ENCODE peak calls at places on chromosomes 7 and 10, in seven cellular contexts. X, T, I, P, Y, J and L are unnamed samples.

GRCh38 chr7:31734456-31734855 is 47.4 kb downstream of the PPP1R17 start:
- DNase-seq in X (no peak), T (no peak), I (no peak), P (no peak), Y (no peak), J (peak; percentile 51), L (no peak)

GRCh38 chr7:89312561-89312960 is 517.0 kb upstream of the TEX47 start:
- DNase-seq in X (no peak), T (no peak), I (no peak), P (peak; percentile 2), Y (no peak), J (no peak), L (no peak)

GRCh38 chr7:55887786-55888185 is 530 bp downstream of the ZNF713 start:
- DNase-seq in X (peak; percentile 21), T (no peak), I (no peak), P (peak; percentile 71), Y (peak; percentile 65), J (peak; percentile 19), L (no peak)

GRCh38 chr10:70753841-70754621 is 31.1 kb downstream of the TBATA start:
- DNase-seq in X (no peak), T (no peak), I (no peak), P (no peak), Y (no peak), J (peak; percentile 42), L (no peak)

GRCh38 chr10:47361293-47361692 is 13.1 kb downstream of the RBP3 start:
- DNase-seq in X (peak; percentile 65), T (peak; percentile 41), I (no peak), P (peak; percentile 81), Y (peak; percentile 47), J (peak; percentile 66), L (no peak)

GRCh38 chr10:112360308-112361270 is 13.3 kb upstream of the ACSL5 start:
- DNase-seq in X (no peak), T (no peak), I (no peak), P (no peak), Y (peak; percentile 68), J (peak; percentile 48), L (no peak)

GRCh38 chr10:35564276-35564982 is 40.7 kb upstream of the GJD4 start:
- DNase-seq in X (no peak), T (no peak), I (no peak), P (no peak), Y (no peak), J (peak; percentile 58), L (no peak)

GRCh38 chr7:91168766-91169518 is 95.3 kb upstream of the FZD1 start:
- DNase-seq in X (no peak), T (no peak), I (no peak), P (peak; percentile 59), Y (no peak), J (no peak), L (no peak)

GRCh38 chr7:135888740-135889139 is 88.4 kb downstream of the MTPN start:
- DNase-seq in X (no peak), T (no peak), I (no peak), P (no peak), Y (no peak), J (no peak), L (no peak)

GRCh38 chr10:84375011-84375410 is 46.6 kb downstream of the CCSER2 start:
- DNase-seq in X (peak; percentile 53), T (no peak), I (no peak), P (peak; percentile 29), Y (no peak), J (peak; percentile 22), L (no peak)

GRCh38 chr7:122394512-122394911 is 90.0 kb upstream of the FEZF1 start:
- DNase-seq in X (no peak), T (no peak), I (no peak), P (no peak), Y (no peak), J (no peak), L (no peak)

GRCh38 chr7:158097511-158098124 is 490.0 kb downstream of the PTPRN2 start:
- DNase-seq in X (no peak), T (no peak), I (no peak), P (peak; percentile 58), Y (no peak), J (no peak), L (no peak)

GRCh38 chr10:104895541-104895940 is 254.5 kb downstream of the SORCS3 start:
- DNase-seq in X (no peak), T (no peak), I (no peak), P (peak; percentile 24), Y (no peak), J (no peak), L (no peak)

GRCh38 chr10:127195041-127195506 is 1.3 kb downstream of the INSYN2A start:
- DNase-seq in X (no peak), T (peak; percentile 18), I (no peak), P (peak; percentile 65), Y (no peak), J (peak; percentile 62), L (no peak)

GRCh38 chr7:155861480-155861868 is 49.2 kb upstream of the SHH start:
- DNase-seq in X (no peak), T (peak; percentile 33), I (no peak), P (no peak), Y (no peak), J (no peak), L (no peak)